ENCODE peak calls at places on chromosomes 1 and 21, in seven cellular contexts. D, J, N, F, Y, O and B are unnamed samples.

GRCh38 chr21:36155603-36156338 is 853 bp upstream of the DOP1B start:
- DNase-seq in N (no peak), O (no peak), D (no peak), Y (no peak), J (no peak), F (no peak), B (peak; percentile 63)

GRCh38 chr1:19239876-19240275 is 11.4 kb downstream of the EMC1 start:
- DNase-seq in J (no peak), Y (no peak), F (no peak), N (no peak), O (no peak), D (no peak), B (no peak)

GRCh38 chr1:175040324-175040910 is 17.2 kb upstream of the MRPS14 start:
- DNase-seq in Y (no peak), O (no peak), F (no peak), D (no peak), N (no peak), J (no peak), B (no peak)

GRCh38 chr1:94310570-94311270 is 73.3 kb upstream of the ARHGAP29 start:
- DNase-seq in O (no peak), D (no peak), J (no peak), N (no peak), Y (no peak), F (no peak), B (no peak)

GRCh38 chr1:64042331-64043100 is 160.9 kb upstream of the UBE2U start:
- DNase-seq in J (no peak), D (no peak), Y (no peak), N (no peak), O (no peak), F (peak; percentile 74), B (peak; percentile 98)

GRCh38 chr21:43764576-43765495 is 11.3 kb downstream of the CSTB start:
- DNase-seq in N (no peak), J (no peak), D (no peak), Y (no peak), F (peak; percentile 38), O (no peak), B (no peak)

GRCh38 chr1:4468386-4468785 is 186.0 kb upstream of the AJAP1 start:
- DNase-seq in O (no peak), N (no peak), J (no peak), Y (no peak), D (no peak), F (no peak), B (no peak)

GRCh38 chr1:161273402-161273801 is 14.9 kb downstream of the PCP4L1 start:
- DNase-seq in O (no peak), Y (no peak), J (no peak), F (no peak), D (no peak), N (no peak), B (no peak)

GRCh38 chr1:201144701-201145100 is 9.6 kb downstream of the TMEM9 start:
- DNase-seq in J (no peak), O (no peak), D (no peak), N (no peak), Y (no peak), F (no peak), B (no peak)

GRCh38 chr1:36906555-36906954 is 127.8 kb downstream of the GRIK3 start:
- DNase-seq in O (no peak), N (no peak), J (no peak), D (no peak), F (no peak), Y (peak; percentile 36), B (no peak)

GRCh38 chr21:39142972-39143371 is 40.3 kb downstream of the PSMG1 start:
- DNase-seq in D (no peak), Y (no peak), J (no peak), O (no peak), N (no peak), F (peak; percentile 24), B (no peak)

GRCh38 chr21:35273331-35273730 is 224.2 kb upstream of the RUNX1 start:
- DNase-seq in Y (no peak), D (no peak), J (no peak), O (no peak), F (no peak), N (no peak), B (no peak)

GRCh38 chr1:184974086-184974836 is at the start of gene NIBAN1:
- DNase-seq in Y (peak; percentile 68), N (peak; percentile 33), J (no peak), D (peak; percentile 58), F (peak; percentile 84), O (peak; percentile 76), B (peak; percentile 53)

GRCh38 chr1:174572771-174573170 is 125.0 kb downstream of the GPR52 start:
- DNase-seq in D (no peak), F (no peak), Y (no peak), N (no peak), O (no peak), J (no peak), B (no peak)